ENCODE peak calls at places on chromosome 3, in five cellular contexts. G is adrenal gland, A is HT-29, D is mucosa of gallbladder, Y is SJSA1. S is an unnamed sample.

GRCh38 chr3:152282813-152283212 is 14.1 kb downstream of the MBNL1 start:
- DNase-seq in G (peak; percentile 26), A (no peak), D (no peak), Y (no peak), S (no peak)

GRCh38 chr3:105827959-105828358 is 40.9 kb downstream of the CBLB start:
- DNase-seq in G (peak; percentile 74), A (peak; percentile 72), D (peak; percentile 49), Y (peak; percentile 57), S (no peak)

GRCh38 chr3:134061401-134061800 is 31.7 kb upstream of the SLCO2A1 start:
- DNase-seq in G (no peak), A (no peak), D (no peak), Y (peak; percentile 15), S (no peak)

GRCh38 chr3:89467886-89468479 is 360.6 kb downstream of the EPHA3 start:
- DNase-seq in G (no peak), A (no peak), D (peak; percentile 25), Y (no peak), S (peak; percentile 63)

GRCh38 chr3:126548556-126549466 is 9.9 kb downstream of the C3orf22 start:
- DNase-seq in G (no peak), A (no peak), D (no peak), Y (no peak), S (no peak)

GRCh38 chr3:25558106-25558505 is 106.6 kb downstream of the TOP2B start:
- DNase-seq in G (peak; percentile 10), A (no peak), D (peak; percentile 31), Y (no peak), S (no peak)

GRCh38 chr3:15647629-15648167 is 46.2 kb downstream of the BTD start:
- DNase-seq in G (peak; percentile 11), A (no peak), D (no peak), Y (peak; percentile 75), S (no peak)

GRCh38 chr3:159169828-159170227 is 368.0 kb downstream of the MFSD1 start:
- DNase-seq in G (no peak), A (peak; percentile 73), D (no peak), Y (no peak), S (no peak)

GRCh38 chr3:151044706-151045105 is 40.8 kb upstream of the MED12L start:
- DNase-seq in G (no peak), A (no peak), D (no peak), Y (no peak), S (no peak)

GRCh38 chr3:184568918-184569829 is 7.6 kb downstream of the EPHB3 start:
- DNase-seq in G (peak; percentile 64), A (no peak), D (peak; percentile 85), Y (peak; percentile 94), S (peak; percentile 72)

GRCh38 chr3:98691897-98692296 is 71.2 kb upstream of the ST3GAL6 start:
- DNase-seq in G (no peak), A (no peak), D (no peak), Y (no peak), S (no peak)

GRCh38 chr3:152071924-152072323 is 196.8 kb upstream of the MBNL1 start:
- DNase-seq in G (peak; percentile 5), A (peak; percentile 35), D (no peak), Y (no peak), S (peak; percentile 25)

GRCh38 chr3:87318609-87319008 is 42.2 kb upstream of the POU1F1 start:
- DNase-seq in G (no peak), A (peak; percentile 7), D (no peak), Y (no peak), S (no peak)

GRCh38 chr3:119589087-119589773 is 8.5 kb upstream of the PLA1A start:
- DNase-seq in G (peak; percentile 45), A (no peak), D (no peak), Y (no peak), S (peak; percentile 24)

GRCh38 chr3:129314757-129315385 is 36.2 kb downstream of the HMCES start:
- DNase-seq in G (peak; percentile 86), A (peak; percentile 76), D (peak; percentile 84), Y (peak; percentile 93), S (peak; percentile 97)

GRCh38 chr3:100068758-100069345 is 45.4 kb downstream of the FILIP1L start:
- DNase-seq in G (peak; percentile 82), A (peak; percentile 88), D (peak; percentile 81), Y (peak; percentile 75), S (peak; percentile 80)

GRCh38 chr3:55490194-55490913 is 3.2 kb upstream of the WNT5A start:
- DNase-seq in G (no peak), A (no peak), D (no peak), Y (no peak), S (no peak)

GRCh38 chr3:150235799-150236198 is 172.3 kb upstream of the TSC22D2 start:
- DNase-seq in G (peak; percentile 42), A (no peak), D (no peak), Y (peak; percentile 53), S (no peak)

GRCh38 chr3:153670577-153670976 is 450.6 kb upstream of the ARHGEF26 start:
- DNase-seq in G (no peak), A (no peak), D (no peak), Y (no peak), S (no peak)

GRCh38 chr3:159170436-159171003 is 368.7 kb downstream of the MFSD1 start:
- DNase-seq in G (no peak), A (no peak), D (no peak), Y (no peak), S (no peak)

GRCh38 chr3:169162107-169162506 is 501.4 kb downstream of the MECOM start:
- DNase-seq in G (no peak), A (no peak), D (no peak), Y (no peak), S (no peak)

GRCh38 chr3:131705558-131706051 is 202.8 kb upstream of the MRPL3 start:
- DNase-seq in G (no peak), A (no peak), D (no peak), Y (no peak), S (peak; percentile 5)

GRCh38 chr3:187986514-187986934 is 167.4 kb upstream of the LPP start:
- DNase-seq in G (peak; percentile 33), A (no peak), D (no peak), Y (peak; percentile 79), S (no peak)

GRCh38 chr3:139297588-139298311 is 46.1 kb upstream of the MRPS22 start:
- DNase-seq in G (no peak), A (peak; percentile 36), D (no peak), Y (peak; percentile 52), S (no peak)

GRCh38 chr3:115624029-115624645 is 827 bp downstream of the GAP43 start:
- DNase-seq in G (no peak), A (no peak), D (no peak), Y (no peak), S (peak; percentile 58)